ENCODE peak calls at places on chromosomes 12 and 14, in ten cellular contexts. One of them, this sample, is unnamed.

GRCh38 chr14:71439247-71439646 is 493.0 kb upstream of the RGS6 start:
- DNase-seq in stimulated activated CD4-positive, alpha-beta T cell treated with anti-CD3 and anti-CD28 coated beads, Interleukin-1b, Interleukin-23, amount 100 ng/mL, for 48 hours: no peak
- DNase-seq in stimulated activated naive CD4-positive, alpha-beta T cell: no peak
- DNase-seq in activated naive CD8-positive, alpha-beta T cell treated with anti-CD3 and anti-CD28 coated beads, Interleukin-2, amount 50 U/mL, for 24 hours: no peak
- DNase-seq in activated T-cell treated with anti-CD3 and anti-CD28 coated beads, Interleukin-2, amount 50 U/mL, for 48 hours: no peak
- DNase-seq in endothelial cell: no peak
- DNase-seq in left cardiac atrium: no peak
- DNase-seq in AG09309: no peak
- DNase-seq in MCF 10A: no peak
- DNase-seq in memory B cell: no peak
- DNase-seq in this sample: no peak

GRCh38 chr14:104977008-104977680 is 1.0 kb downstream of the AHNAK2 start:
- DNase-seq in stimulated activated CD4-positive, alpha-beta T cell treated with anti-CD3 and anti-CD28 coated beads, Interleukin-1b, Interleukin-23, amount 100 ng/mL, for 48 hours: no peak
- DNase-seq in stimulated activated naive CD4-positive, alpha-beta T cell: no peak
- DNase-seq in activated naive CD8-positive, alpha-beta T cell treated with anti-CD3 and anti-CD28 coated beads, Interleukin-2, amount 50 U/mL, for 24 hours: no peak
- DNase-seq in activated T-cell treated with anti-CD3 and anti-CD28 coated beads, Interleukin-2, amount 50 U/mL, for 48 hours: no peak
- DNase-seq in endothelial cell: no peak
- DNase-seq in left cardiac atrium: peak; percentile 25
- DNase-seq in AG09309: no peak
- DNase-seq in MCF 10A: peak; percentile 37
- DNase-seq in memory B cell: no peak
- DNase-seq in this sample: no peak

GRCh38 chr14:91728616-91729183 is 3.2 kb downstream of the CATSPERB start:
- DNase-seq in stimulated activated CD4-positive, alpha-beta T cell treated with anti-CD3 and anti-CD28 coated beads, Interleukin-1b, Interleukin-23, amount 100 ng/mL, for 48 hours: no peak
- DNase-seq in stimulated activated naive CD4-positive, alpha-beta T cell: no peak
- DNase-seq in activated naive CD8-positive, alpha-beta T cell treated with anti-CD3 and anti-CD28 coated beads, Interleukin-2, amount 50 U/mL, for 24 hours: no peak
- DNase-seq in activated T-cell treated with anti-CD3 and anti-CD28 coated beads, Interleukin-2, amount 50 U/mL, for 48 hours: peak; percentile 25
- DNase-seq in endothelial cell: no peak
- DNase-seq in left cardiac atrium: no peak
- DNase-seq in AG09309: peak; percentile 16
- DNase-seq in MCF 10A: no peak
- DNase-seq in memory B cell: no peak
- DNase-seq in this sample: no peak

GRCh38 chr14:42541535-42542001 is 934.9 kb downstream of the LRFN5 start:
- DNase-seq in stimulated activated CD4-positive, alpha-beta T cell treated with anti-CD3 and anti-CD28 coated beads, Interleukin-1b, Interleukin-23, amount 100 ng/mL, for 48 hours: no peak
- DNase-seq in stimulated activated naive CD4-positive, alpha-beta T cell: no peak
- DNase-seq in activated naive CD8-positive, alpha-beta T cell treated with anti-CD3 and anti-CD28 coated beads, Interleukin-2, amount 50 U/mL, for 24 hours: no peak
- DNase-seq in activated T-cell treated with anti-CD3 and anti-CD28 coated beads, Interleukin-2, amount 50 U/mL, for 48 hours: no peak
- DNase-seq in endothelial cell: no peak
- DNase-seq in left cardiac atrium: no peak
- DNase-seq in AG09309: no peak
- DNase-seq in MCF 10A: peak; percentile 58
- DNase-seq in memory B cell: no peak
- DNase-seq in this sample: no peak

GRCh38 chr14:22039938-22040780 is 366.5 kb upstream of the OR4E1 start:
- DNase-seq in stimulated activated CD4-positive, alpha-beta T cell treated with anti-CD3 and anti-CD28 coated beads, Interleukin-1b, Interleukin-23, amount 100 ng/mL, for 48 hours: peak; percentile 41
- DNase-seq in stimulated activated naive CD4-positive, alpha-beta T cell: peak; percentile 6
- DNase-seq in activated naive CD8-positive, alpha-beta T cell treated with anti-CD3 and anti-CD28 coated beads, Interleukin-2, amount 50 U/mL, for 24 hours: no peak
- DNase-seq in activated T-cell treated with anti-CD3 and anti-CD28 coated beads, Interleukin-2, amount 50 U/mL, for 48 hours: peak; percentile 41
- DNase-seq in endothelial cell: peak; percentile 7
- DNase-seq in left cardiac atrium: no peak
- DNase-seq in AG09309: no peak
- DNase-seq in MCF 10A: peak; percentile 27
- DNase-seq in memory B cell: no peak
- DNase-seq in this sample: no peak

GRCh38 chr12:116642683-116643082 is 83.5 kb downstream of the MAP1LC3B2 start:
- DNase-seq in stimulated activated CD4-positive, alpha-beta T cell treated with anti-CD3 and anti-CD28 coated beads, Interleukin-1b, Interleukin-23, amount 100 ng/mL, for 48 hours: no peak
- DNase-seq in stimulated activated naive CD4-positive, alpha-beta T cell: no peak
- DNase-seq in activated naive CD8-positive, alpha-beta T cell treated with anti-CD3 and anti-CD28 coated beads, Interleukin-2, amount 50 U/mL, for 24 hours: no peak
- DNase-seq in activated T-cell treated with anti-CD3 and anti-CD28 coated beads, Interleukin-2, amount 50 U/mL, for 48 hours: no peak
- DNase-seq in endothelial cell: no peak
- DNase-seq in left cardiac atrium: no peak
- DNase-seq in AG09309: no peak
- DNase-seq in MCF 10A: no peak
- DNase-seq in memory B cell: no peak
- DNase-seq in this sample: no peak

GRCh38 chr12:121784460-121784859 is 9.0 kb downstream of the RHOF start:
- DNase-seq in stimulated activated CD4-positive, alpha-beta T cell treated with anti-CD3 and anti-CD28 coated beads, Interleukin-1b, Interleukin-23, amount 100 ng/mL, for 48 hours: no peak
- DNase-seq in stimulated activated naive CD4-positive, alpha-beta T cell: no peak
- DNase-seq in activated naive CD8-positive, alpha-beta T cell treated with anti-CD3 and anti-CD28 coated beads, Interleukin-2, amount 50 U/mL, for 24 hours: no peak
- DNase-seq in activated T-cell treated with anti-CD3 and anti-CD28 coated beads, Interleukin-2, amount 50 U/mL, for 48 hours: peak; percentile 39
- DNase-seq in endothelial cell: no peak
- DNase-seq in left cardiac atrium: no peak
- DNase-seq in AG09309: peak; percentile 70
- DNase-seq in MCF 10A: peak; percentile 95
- DNase-seq in memory B cell: no peak
- DNase-seq in this sample: no peak

GRCh38 chr12:124651508-124652273 is 84.3 kb upstream of the NCOR2 start:
- DNase-seq in stimulated activated CD4-positive, alpha-beta T cell treated with anti-CD3 and anti-CD28 coated beads, Interleukin-1b, Interleukin-23, amount 100 ng/mL, for 48 hours: no peak
- DNase-seq in stimulated activated naive CD4-positive, alpha-beta T cell: no peak
- DNase-seq in activated naive CD8-positive, alpha-beta T cell treated with anti-CD3 and anti-CD28 coated beads, Interleukin-2, amount 50 U/mL, for 24 hours: no peak
- DNase-seq in activated T-cell treated with anti-CD3 and anti-CD28 coated beads, Interleukin-2, amount 50 U/mL, for 48 hours: no peak
- DNase-seq in endothelial cell: no peak
- DNase-seq in left cardiac atrium: peak; percentile 62
- DNase-seq in AG09309: no peak
- DNase-seq in MCF 10A: no peak
- DNase-seq in memory B cell: no peak
- DNase-seq in this sample: no peak

GRCh38 chr14:54230645-54231044 is 166.2 kb upstream of the CDKN3 start:
- DNase-seq in stimulated activated CD4-positive, alpha-beta T cell treated with anti-CD3 and anti-CD28 coated beads, Interleukin-1b, Interleukin-23, amount 100 ng/mL, for 48 hours: no peak
- DNase-seq in stimulated activated naive CD4-positive, alpha-beta T cell: no peak
- DNase-seq in activated naive CD8-positive, alpha-beta T cell treated with anti-CD3 and anti-CD28 coated beads, Interleukin-2, amount 50 U/mL, for 24 hours: no peak
- DNase-seq in activated T-cell treated with anti-CD3 and anti-CD28 coated beads, Interleukin-2, amount 50 U/mL, for 48 hours: no peak
- DNase-seq in endothelial cell: no peak
- DNase-seq in left cardiac atrium: no peak
- DNase-seq in AG09309: no peak
- DNase-seq in MCF 10A: no peak
- DNase-seq in memory B cell: no peak
- DNase-seq in this sample: no peak